ENCODE peak calls at places on chromosomes 3 and 15, in ten cellular contexts. G is foreskin fibroblast; Z is NCI-H460; J is Caki2; M is CD4-positive, alpha-beta memory T cell; R is choroid plexus epithelial cell; X is left lung; A is GM20000; E is GM18507; H is aorta. I is an unnamed sample.

GRCh38 chr15:50890751-50891150 is 17.7 kb upstream of the AP4E1 start:
- DNase-seq in H (no peak), M (no peak), R (no peak), A (no peak), X (no peak), Z (no peak), G (no peak), J (no peak), E (no peak), I (peak)

GRCh38 chr3:13143381-13144004 is 70.3 kb upstream of the IQSEC1 start:
- DNase-seq in H (peak), Z (no peak), X (no peak), G (no peak), R (no peak), A (no peak), E (no peak), J (no peak), M (no peak), I (no peak)

GRCh38 chr15:74960286-74960685 is 3.7 kb upstream of the RPP25 start:
- DNase-seq in R (no peak), E (no peak), Z (no peak), H (no peak), G (no peak), A (no peak), X (no peak), J (no peak), M (no peak), I (no peak)

GRCh38 chr3:182716114-182716688 is 77.1 kb upstream of the ATP11B start:
- DNase-seq in A (no peak), G (no peak), J (no peak), E (no peak), X (no peak), Z (no peak), H (no peak), M (no peak), R (no peak), I (no peak)

GRCh38 chr3:193016437-193016887 is 98.8 kb upstream of the MB21D2 start:
- DNase-seq in Z (no peak), J (no peak), H (no peak), R (peak), A (no peak), X (no peak), G (peak), E (no peak), M (no peak), I (no peak)

GRCh38 chr3:193798097-193798496 is 205.1 kb downstream of the OPA1 start:
- DNase-seq in J (no peak), A (no peak), G (no peak), Z (no peak), X (no peak), E (no peak), H (no peak), R (no peak), M (no peak), I (no peak)

GRCh38 chr3:125683067-125683844 is 88.0 kb upstream of the OSBPL11 start:
- DNase-seq in J (no peak), R (no peak), G (no peak), H (no peak), A (no peak), Z (no peak), X (no peak), E (no peak), M (no peak), I (no peak)

GRCh38 chr3:185756477-185756876 is 68.4 kb downstream of the IGF2BP2 start:
- DNase-seq in J (no peak), G (no peak), R (no peak), X (no peak), E (no peak), M (no peak), Z (no peak), H (no peak), A (no peak), I (no peak)

GRCh38 chr3:53708001-53708621 is 138.1 kb downstream of the CHDH start:
- DNase-seq in A (no peak), Z (no peak), M (no peak), H (no peak), G (no peak), J (no peak), E (no peak), X (peak), R (no peak), I (no peak)

I was measured in IMR-90.